ENCODE peak calls at places on chromosomes 1 and 21, in ten cellular contexts. G is CD8-positive, alpha-beta memory T cell; J is RWPE2; E is left ventricle myocardium inferior; A is kidney epithelial cell; X is cardiac fibroblast; K is PC-3; P is CD4-positive, alpha-beta memory T cell; H is hepatocyte; O is tibial nerve. Y is an unnamed sample.

GRCh38 chr1:44860891-44861290 is 17.8 kb upstream of the PTCH2 start:
- DNase-seq in G (no peak), J (no peak), E (no peak), A (no peak), X (peak; percentile 20), K (no peak), P (no peak), H (no peak), O (no peak), Y (no peak)

GRCh38 chr1:238589843-238590435 is 699.2 kb upstream of the ZP4 start:
- DNase-seq in G (no peak), J (no peak), E (no peak), A (no peak), X (peak; percentile 69), K (no peak), P (peak; percentile 17), H (no peak), O (no peak), Y (no peak)

GRCh38 chr1:229514578-229515275 is 6.6 kb upstream of the NUP133 start:
- DNase-seq in G (peak; percentile 78), J (no peak), E (peak; percentile 37), A (peak; percentile 35), X (peak; percentile 82), K (peak; percentile 82), P (peak; percentile 72), H (peak; percentile 88), O (peak; percentile 36), Y (peak; percentile 66)

GRCh38 chr21:20451051-20451450 is 547.2 kb upstream of the NCAM2 start:
- DNase-seq in G (no peak), J (no peak), E (no peak), A (no peak), X (no peak), K (peak; percentile 81), P (no peak), H (no peak), O (no peak), Y (no peak)

GRCh38 chr1:162230096-162230495 is 146.6 kb downstream of the SPATA46 start:
- DNase-seq in G (no peak), J (no peak), E (peak; percentile 19), A (no peak), X (peak; percentile 38), K (peak; percentile 53), P (no peak), H (no peak), O (no peak), Y (no peak)

GRCh38 chr21:15301736-15302135 is 236.9 kb upstream of the NRIP1 start:
- DNase-seq in G (no peak), J (no peak), E (no peak), A (peak; percentile 14), X (no peak), K (peak; percentile 24), P (no peak), H (no peak), O (no peak), Y (no peak)

GRCh38 chr1:15204931-15205330 is 42.1 kb upstream of the FHAD1 start:
- DNase-seq in G (no peak), J (no peak), E (no peak), A (no peak), X (no peak), K (no peak), P (no peak), H (no peak), O (no peak), Y (no peak)

GRCh38 chr1:207861442-207862177 is 49.3 kb downstream of the CD34 start:
- DNase-seq in G (peak; percentile 74), J (no peak), E (no peak), A (no peak), X (no peak), K (no peak), P (peak; percentile 76), H (no peak), O (no peak), Y (no peak)

GRCh38 chr1:164265232-164265631 is 293.8 kb upstream of the PBX1 start:
- DNase-seq in G (no peak), J (no peak), E (no peak), A (no peak), X (no peak), K (no peak), P (no peak), H (no peak), O (no peak), Y (no peak)

GRCh38 chr1:162497104-162497722 is 405 bp upstream of the UHMK1 start:
- DNase-seq in G (no peak), J (no peak), E (no peak), A (no peak), X (no peak), K (no peak), P (no peak), H (no peak), O (no peak), Y (no peak)

GRCh38 chr1:3819626-3820245 is 23.4 kb upstream of the LRRC47 start:
- DNase-seq in G (no peak), J (no peak), E (no peak), A (no peak), X (no peak), K (no peak), P (no peak), H (no peak), O (no peak), Y (no peak)

GRCh38 chr1:12541274-12542137 is 76.5 kb downstream of the DHRS3 start:
- DNase-seq in G (no peak), J (peak; percentile 8), E (peak; percentile 61), A (no peak), X (peak; percentile 76), K (no peak), P (no peak), H (peak; percentile 48), O (no peak), Y (no peak)

GRCh38 chr1:28437924-28438699 is 67.7 kb upstream of the RCC1 start:
- DNase-seq in G (no peak), J (peak; percentile 93), E (peak; percentile 62), A (peak; percentile 95), X (peak; percentile 97), K (peak; percentile 97), P (no peak), H (peak; percentile 81), O (peak; percentile 40), Y (peak; percentile 91)

GRCh38 chr1:230124187-230125128 is 57.4 kb downstream of the GALNT2 start:
- DNase-seq in G (no peak), J (no peak), E (no peak), A (no peak), X (no peak), K (no peak), P (no peak), H (no peak), O (no peak), Y (no peak)

GRCh38 chr1:159949123-159949522 is 3.7 kb upstream of the IGSF9 start:
- DNase-seq in G (no peak), J (no peak), E (no peak), A (no peak), X (no peak), K (no peak), P (no peak), H (no peak), O (no peak), Y (no peak)

GRCh38 chr21:32046191-32046590 is 173.4 kb downstream of the HUNK start:
- DNase-seq in G (no peak), J (no peak), E (no peak), A (no peak), X (no peak), K (no peak), P (no peak), H (no peak), O (no peak), Y (no peak)

GRCh38 chr1:151476083-151476482 is 16.8 kb upstream of the POGZ start:
- DNase-seq in G (no peak), J (no peak), E (no peak), A (no peak), X (no peak), K (no peak), P (no peak), H (no peak), O (no peak), Y (peak; percentile 8)

DNA sequence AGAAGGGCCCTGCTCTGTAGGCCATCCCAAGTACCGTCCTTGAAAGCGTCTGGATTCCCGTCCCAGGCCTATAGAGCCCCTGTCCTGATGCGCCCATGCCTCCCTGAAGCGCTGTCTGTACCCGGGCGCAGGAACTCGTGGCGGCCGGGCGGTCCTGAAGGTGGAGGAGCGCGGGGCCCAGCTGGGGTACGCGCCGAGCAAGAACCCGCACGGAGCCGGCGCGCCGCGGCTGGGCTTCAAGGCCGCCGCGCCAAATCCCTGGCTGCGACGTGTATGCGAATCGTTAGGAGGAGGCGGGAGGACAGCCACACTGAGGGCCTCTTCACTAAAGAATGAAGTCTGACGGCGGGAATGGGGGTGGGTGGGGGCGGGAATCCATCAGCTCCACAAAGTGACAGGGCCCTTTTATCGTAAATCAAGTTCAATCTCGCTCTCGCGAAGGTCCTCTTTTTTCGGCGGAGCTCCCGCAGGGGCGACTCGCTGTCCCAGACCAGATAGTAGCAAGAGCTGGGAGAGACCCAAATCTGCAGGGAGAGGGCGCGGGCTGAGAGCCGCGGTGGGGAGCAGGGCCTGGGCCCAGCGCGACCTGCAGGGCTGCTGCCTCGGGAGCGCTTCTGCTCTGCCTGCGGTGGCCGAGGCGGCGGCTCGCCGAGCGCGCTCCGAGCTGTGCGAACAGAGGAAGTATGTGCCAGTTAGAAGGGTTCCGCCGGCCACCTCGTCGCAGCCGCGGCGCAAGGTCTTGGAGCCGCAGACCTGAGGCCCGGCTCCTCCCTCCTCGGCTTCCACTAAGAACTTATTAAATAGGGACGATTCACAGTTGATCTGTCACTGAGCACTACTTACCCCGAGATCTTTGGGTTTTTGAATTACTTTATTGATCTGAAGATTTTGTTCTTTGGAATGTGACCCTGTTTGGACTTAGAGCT is 10.4 kb downstream of the BARHL2 start:
- DNase-seq in G (no peak), J (no peak), E (no peak), A (no peak), X (no peak), K (no peak), P (no peak), H (peak; percentile 67), O (no peak), Y (no peak)
- H3K4me3 ChIP-seq in G (no peak overlapping the region), J (no peak overlapping the region), E (peak overlapping the region; percentile 58), A (no peak overlapping the region), X (no peak overlapping the region), K (no peak overlapping the region), P (no peak overlapping the region), H (peak overlapping the region; percentile 36), O (peak overlapping the region; percentile 36), Y (no peak overlapping the region)

GRCh38 chr1:246279402-246279801 is 227.7 kb downstream of the SMYD3 start:
- DNase-seq in G (no peak), J (no peak), E (no peak), A (no peak), X (no peak), K (no peak), P (no peak), H (no peak), O (no peak), Y (no peak)
- H3K4me3 ChIP-seq in G (no peak overlapping the region), J (no peak overlapping the region), E (no peak overlapping the region), A (no peak overlapping the region), X (no peak overlapping the region), K (no peak overlapping the region), P (no peak overlapping the region), H (no peak overlapping the region), O (no peak overlapping the region), Y (no peak overlapping the region)

GRCh38 chr21:37369307-37369854 is 2.8 kb downstream of the DYRK1A start:
- DNase-seq in G (no peak), J (no peak), E (no peak), A (no peak), X (no peak), K (no peak), P (no peak), H (no peak), O (no peak), Y (no peak)
- H3K4me3 ChIP-seq in G (peak overlapping the region; percentile 80), J (peak overlapping the region; percentile 83), E (peak overlapping the region; percentile 79), A (peak overlapping the region; percentile 14), X (peak overlapping the region; percentile 16), K (peak overlapping the region; percentile 76), P (peak overlapping the region; percentile 51), H (peak overlapping the region; percentile 91), O (peak overlapping the region; percentile 90), Y (no peak overlapping the region)

GRCh38 chr1:85581802-85582686 is 1.5 kb downstream of the CCN1 start:
- DNase-seq in G (no peak), J (no peak), E (peak; percentile 22), A (no peak), X (peak; percentile 88), K (peak; percentile 89), P (no peak), H (peak; percentile 72), O (no peak), Y (peak; percentile 91)
- H3K4me3 ChIP-seq in G (no peak overlapping the region), J (peak overlapping the region; percentile 70), E (peak overlapping the region; percentile 84), A (peak overlapping the region; percentile 96), X (peak overlapping the region; percentile 75), K (peak overlapping the region; percentile 97), P (no peak overlapping the region), H (peak overlapping the region; percentile 84), O (peak overlapping the region; percentile 91), Y (peak overlapping the region; percentile 89)